ENCODE peak calls at places on chromosomes 3 and 15, in six cellular contexts. K, U, L, S, J and T are unnamed samples.

GRCh38 chr3:152769523-152769922 is 65.4 kb upstream of the P2RY1 start:
- DNase-seq in K (no peak), U (no peak), L (no peak), S (peak; percentile 24), J (no peak), T (no peak)

GRCh38 chr3:136276049-136276755 is 26.1 kb downstream of the PCCB start:
- DNase-seq in K (no peak), U (no peak), L (no peak), S (no peak), J (no peak), T (no peak)

GRCh38 chr3:193946945-193947344 is 189.0 kb upstream of the HES1 start:
- DNase-seq in K (no peak), U (no peak), L (no peak), S (no peak), J (no peak), T (no peak)

GRCh38 chr15:101248274-101248673 is 3.6 kb downstream of the CHSY1 start:
- DNase-seq in K (no peak), U (no peak), L (no peak), S (no peak), J (no peak), T (no peak)

GRCh38 chr15:66859688-66860253 is 157.7 kb downstream of the SMAD6 start:
- DNase-seq in K (peak; percentile 40), U (no peak), L (no peak), S (no peak), J (no peak), T (no peak)

GRCh38 chr3:86481031-86481430 is 509.9 kb downstream of the VGLL3 start:
- DNase-seq in K (no peak), U (no peak), L (no peak), S (no peak), J (no peak), T (no peak)

GRCh38 chr15:47820047-47820779 is 102.9 kb downstream of the SEMA6D start:
- DNase-seq in K (no peak), U (no peak), L (no peak), S (peak; percentile 69), J (no peak), T (no peak)

GRCh38 chr3:152100491-152101086 is 168.1 kb upstream of the MBNL1 start:
- DNase-seq in K (no peak), U (no peak), L (no peak), S (no peak), J (peak; percentile 8), T (no peak)

GRCh38 chr3:16511561-16512434 is 1.7 kb downstream of the RFTN1 start:
- DNase-seq in K (peak; percentile 73), U (peak; percentile 38), L (peak; percentile 90), S (peak; percentile 78), J (peak; percentile 94), T (no peak)

GRCh38 chr3:12969487-12969886 is 103.7 kb downstream of the IQSEC1 start:
- DNase-seq in K (no peak), U (no peak), L (no peak), S (no peak), J (no peak), T (no peak)

GRCh38 chr3:156536524-156537316 is 18.2 kb downstream of the SSR3 start:
- DNase-seq in K (no peak), U (no peak), L (no peak), S (peak; percentile 61), J (no peak), T (no peak)

GRCh38 chr3:61926913-61927312 is 365.5 kb downstream of the PTPRG start:
- DNase-seq in K (no peak), U (no peak), L (no peak), S (peak; percentile 64), J (no peak), T (no peak)

GRCh38 chr3:157407769-157408168 is 28.9 kb upstream of the PTX3 start:
- DNase-seq in K (no peak), U (no peak), L (no peak), S (peak; percentile 37), J (no peak), T (no peak)